ENCODE peak calls at places on chromosome 20, in six cellular contexts. P is brain microvascular endothelial cell; E is psoas muscle; M is breast epithelium; B is CD8-positive, alpha-beta T cell; F is cardiac muscle cell. V is an unnamed sample.

GRCh38 chr20:21173496-21174025 is 47.7 kb downstream of the KIZ start:
- DNase-seq in P (no peak), E (no peak), M (no peak), B (no peak), F (peak; percentile 54), V (no peak)

GRCh38 chr20:47686545-47686944 is 98.7 kb downstream of the SULF2 start:
- DNase-seq in P (peak; percentile 98), E (peak; percentile 49), M (no peak), B (no peak), F (peak; percentile 80), V (no peak)

GRCh38 chr20:56359212-56360132 is 698 bp downstream of the FAM210B start:
- DNase-seq in P (peak; percentile 69), E (peak; percentile 52), M (peak; percentile 58), B (no peak), F (peak; percentile 82), V (peak; percentile 69)

GRCh38 chr20:58659841-58660240 is 8.8 kb downstream of the STX16 start:
- DNase-seq in P (no peak), E (no peak), M (no peak), B (no peak), F (no peak), V (peak; percentile 73)

GRCh38 chr20:59577037-59577808 is 27.1 kb upstream of the PHACTR3 start:
- DNase-seq in P (no peak), E (no peak), M (peak; percentile 19), B (no peak), F (no peak), V (peak; percentile 58)

GRCh38 chr20:56689318-56689717 is 60.2 kb downstream of the TFAP2C start:
- DNase-seq in P (no peak), E (no peak), M (no peak), B (no peak), F (peak; percentile 82), V (no peak)

GRCh38 chr20:52383995-52384621 is 192.5 kb upstream of the ZFP64 start:
- DNase-seq in P (no peak), E (no peak), M (no peak), B (no peak), F (no peak), V (no peak)

GRCh38 chr20:53672484-53673129 is 79.0 kb upstream of the ZNF217 start:
- DNase-seq in P (no peak), E (no peak), M (no peak), B (no peak), F (no peak), V (no peak)

GRCh38 chr20:39252035-39252434 is 289.9 kb downstream of the DHX35 start:
- DNase-seq in P (no peak), E (no peak), M (no peak), B (no peak), F (no peak), V (no peak)

GRCh38 chr20:57440678-57441509 is 49.7 kb downstream of the RBM38 start:
- DNase-seq in P (no peak), E (peak; percentile 84), M (peak; percentile 65), B (no peak), F (peak; percentile 77), V (peak; percentile 71)

GRCh38 chr20:2751347-2751867 is 49.0 kb downstream of the CPXM1 start:
- DNase-seq in P (no peak), E (no peak), M (no peak), B (peak; percentile 46), F (no peak), V (no peak)

GRCh38 chr20:48727226-48727625 is 100.6 kb downstream of the PREX1 start:
- DNase-seq in P (no peak), E (no peak), M (no peak), B (no peak), F (no peak), V (no peak)

GRCh38 chr20:43409041-43409913 is 48.4 kb upstream of the SRSF6 start:
- DNase-seq in P (peak; percentile 36), E (no peak), M (no peak), B (no peak), F (peak; percentile 74), V (peak; percentile 78)

GRCh38 chr20:25065044-25065624 is 7.2 kb upstream of the ACSS1 start:
- DNase-seq in P (no peak), E (no peak), M (peak; percentile 37), B (no peak), F (no peak), V (no peak)
- H3K36me3 ChIP-seq in P (no peaks in the 10 kb centered on the region), E (no peaks in the 10 kb centered on the region), M (no peaks in the 10 kb centered on the region), B (no peaks in the 10 kb centered on the region), F (no peaks in the 10 kb centered on the region), V (no peaks in the 10 kb centered on the region)

DNA sequence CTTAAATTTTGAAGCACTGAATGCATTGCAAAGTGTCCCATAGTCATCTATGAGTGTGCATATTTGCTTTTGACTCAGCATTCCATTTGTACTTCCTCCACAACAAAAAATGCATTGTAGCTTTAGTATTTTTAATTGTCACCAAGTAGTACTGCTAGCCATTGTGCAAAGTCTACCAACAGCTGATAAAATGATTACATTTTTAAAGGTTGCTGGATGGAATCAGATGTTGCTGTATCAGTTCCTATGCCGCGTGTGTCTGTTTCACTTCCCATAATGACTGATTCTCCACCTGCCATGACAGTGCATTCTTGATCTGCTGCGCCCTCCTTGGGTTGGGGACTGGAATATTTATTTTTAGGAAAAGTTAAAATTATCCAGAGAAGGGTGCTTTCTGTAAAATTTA is 41.2 kb downstream of the SLX4IP start:
- DNase-seq in P (no peak), E (no peak), M (no peak), B (no peak), F (no peak), V (no peak)
- TF ChIP-seq CTCF in P (no peak), E (no peak), M (no peak), B (no peak), F (no peak), V (no peak)

DNA sequence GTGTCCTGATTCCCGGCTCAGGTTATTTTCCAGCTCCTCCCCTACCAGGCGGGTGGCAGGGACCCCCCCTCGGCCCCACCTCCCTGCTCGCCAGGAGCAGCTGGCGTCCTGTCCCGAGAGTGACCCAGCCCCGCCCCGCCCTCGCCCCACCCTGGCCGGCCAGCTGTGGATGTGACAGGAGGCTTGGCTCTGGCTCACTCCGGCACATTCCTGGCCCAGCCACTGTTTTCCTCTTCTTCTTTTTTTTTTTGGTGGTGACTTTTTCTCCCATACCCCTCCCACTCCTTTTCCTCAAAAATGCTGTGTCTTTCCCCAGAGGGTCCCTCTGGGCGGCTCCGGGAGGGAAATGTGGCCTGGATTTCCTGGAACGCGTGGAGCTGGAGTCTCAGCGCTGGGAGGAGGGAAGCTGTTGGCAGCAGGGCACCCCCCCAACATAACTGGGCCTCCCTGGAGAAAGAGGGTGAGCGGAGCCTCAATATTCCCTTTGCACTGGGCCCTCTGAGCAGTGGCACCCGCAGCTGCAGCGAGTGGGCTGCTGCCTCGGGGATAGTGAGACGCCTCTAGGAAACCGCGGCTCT is 28.3 kb upstream of the CSNK2A1 start:
- DNase-seq in P (no peak), E (peak; percentile 74), M (peak; percentile 55), B (no peak), F (peak; percentile 70), V (peak; percentile 84)
- H3K27me3 ChIP-seq in P (no peaks in the 10 kb centered on the region), E (peaks cover 2% of the 10 kb centered on the region), M (peaks cover 3% of the 10 kb centered on the region), B (no peaks in the 10 kb centered on the region), F (no peaks in the 10 kb centered on the region), V (no peaks in the 10 kb centered on the region)

GRCh38 chr20:62900052-62900691 is 26.1 kb downstream of the DIDO1 start:
- DNase-seq in P (peak; percentile 56), E (peak; percentile 74), M (peak; percentile 77), B (peak; percentile 87), F (peak; percentile 85), V (peak; percentile 95)
- H3K36me3 ChIP-seq in P (peaks cover 52% of the 10 kb centered on the region), E (peaks cover 6% of the 10 kb centered on the region), M (no peaks in the 10 kb centered on the region), B (peaks cover 46% of the 10 kb centered on the region), F (peaks cover 40% of the 10 kb centered on the region), V (peaks cover 72% of the 10 kb centered on the region)

GRCh38 chr20:34946661-34947060 is 8.9 kb downstream of the GSS start:
- DNase-seq in P (no peak), E (no peak), M (no peak), B (no peak), F (no peak), V (no peak)

GRCh38 chr20:34949120-34949519 is 6.5 kb downstream of the GSS start:
- DNase-seq in P (no peak), E (no peak), M (no peak), B (no peak), F (no peak), V (no peak)

GRCh38 chr20:34947336-34947735 is 8.3 kb downstream of the GSS start:
- DNase-seq in P (no peak), E (no peak), M (no peak), B (no peak), F (no peak), V (no peak)

GRCh38 chr20:34945315-34946077 is 10.1 kb downstream of the GSS start:
- DNase-seq in P (no peak), E (no peak), M (peak; percentile 31), B (no peak), F (no peak), V (no peak)

DNA sequence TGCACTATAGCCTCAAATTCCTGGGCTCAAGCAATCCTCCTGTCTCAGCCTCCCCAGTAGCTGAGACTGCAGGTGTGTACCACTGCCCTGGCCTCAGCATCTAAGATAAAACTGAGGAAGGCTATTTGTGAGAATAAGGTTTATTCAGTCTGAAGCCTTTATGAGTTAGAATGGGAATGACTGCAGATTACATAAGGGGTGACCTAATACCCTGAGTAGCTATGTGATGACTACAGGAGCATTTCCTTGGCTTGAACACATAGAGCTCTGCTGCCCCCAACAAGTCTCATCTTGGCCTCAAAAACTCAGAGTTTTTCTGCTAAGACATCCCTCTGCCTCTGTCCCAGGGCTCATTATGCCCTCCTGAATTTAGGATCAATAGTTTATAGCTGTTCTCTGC is 7.6 kb downstream of the GSS start:
- DNase-seq in P (peak; percentile 36), E (no peak), M (no peak), B (no peak), F (peak; percentile 56), V (no peak)
- TF ChIP-seq CTCF in P (no peak), E (no peak), M (no peak), B (no peak), F (no peak), V (no peak)

V was measured in endodermal cell.